ENCODE peak calls at places on chromosomes 4 and X, in eight cellular contexts. D is ELR; C is glutamatergic neuron; X is stimulated activated CD4-positive, alpha-beta T cell treated with anti-CD3 and anti-CD28 coated beads, Interleukin-2, amount 100 ng/mL, for 24 hours; R is WTC11; V is GM23248; O is cardiac muscle cell; Z is GM12865. U is an unnamed sample.

GRCh38 chr4:110629780-110630500 is 7.1 kb upstream of the PITX2 start:
- DNase-seq in D (no peak), C (no peak), X (no peak), R (no peak), V (no peak), O (no peak), Z (no peak), U (no peak)

GRCh38 chr4:6177587-6178197 is 22.7 kb downstream of the JAKMIP1 start:
- DNase-seq in D (no peak), C (no peak), X (peak), R (peak), V (no peak), O (no peak), Z (peak), U (peak)

GRCh38 chr4:170776983-170777382 is 687.2 kb upstream of the AADAT start:
- DNase-seq in D (no peak), C (no peak), X (no peak), R (no peak), V (no peak), O (no peak), Z (no peak), U (no peak)

GRCh38 chr4:19983072-19983471 is 268.6 kb upstream of the SLIT2 start:
- DNase-seq in D (peak), C (no peak), X (no peak), R (no peak), V (peak), O (no peak), Z (no peak), U (no peak)

GRCh38 chr4:123974419-123975105 is 578.0 kb downstream of the SPRY1 start:
- DNase-seq in D (no peak), C (no peak), X (no peak), R (no peak), V (no peak), O (no peak), Z (no peak), U (no peak)

GRCh38 chrX:96563663-96564062 is 121.0 kb upstream of the DIAPH2 start:
- DNase-seq in D (no peak), C (no peak), X (no peak), R (no peak), V (peak), O (no peak), Z (no peak), U (no peak)

GRCh38 chrX:104359124-104359523 is 104.4 kb upstream of the ESX1 start:
- DNase-seq in D (no peak), C (no peak), X (no peak), R (no peak), V (no peak), O (no peak), Z (no peak), U (no peak)

GRCh38 chr4:87589531-87589930 is 18.8 kb upstream of the DSPP start:
- DNase-seq in D (peak), C (no peak), X (no peak), R (no peak), V (peak), O (no peak), Z (no peak), U (no peak)

GRCh38 chrX:1802912-1803311 is 188.1 kb downstream of the ASMT start:
- DNase-seq in D (no peak), C (no peak), X (no peak), R (no peak), V (no peak), O (no peak), Z (no peak), U (no peak)

GRCh38 chrX:71859637-71860036 is 51.0 kb upstream of the NHSL2 start:
- DNase-seq in D (peak), C (no peak), X (peak), R (no peak), V (peak), O (peak), Z (peak), U (peak)

GRCh38 chrX:110006826-110007375 is 4.0 kb downstream of the TMEM164 start:
- DNase-seq in D (peak), C (no peak), X (no peak), R (no peak), V (peak), O (no peak), Z (no peak), U (no peak)

GRCh38 chr4:10347281-10347795 is 109.9 kb downstream of the ZNF518B start:
- DNase-seq in D (no peak), C (no peak), X (no peak), R (no peak), V (no peak), O (no peak), Z (no peak), U (no peak)

GRCh38 chrX:140298946-140299345 is 205.9 kb downstream of the SOX3 start:
- DNase-seq in D (no peak), C (no peak), X (no peak), R (no peak), V (no peak), O (no peak), Z (no peak), U (no peak)

GRCh38 chrX:65072590-65072989 is 96.3 kb upstream of the ZC4H2 start:
- DNase-seq in D (no peak), C (no peak), X (no peak), R (no peak), V (no peak), O (no peak), Z (no peak), U (no peak)

GRCh38 chr4:25486171-25486570 is 109.1 kb downstream of the ANAPC4 start:
- DNase-seq in D (peak), C (no peak), X (no peak), R (no peak), V (no peak), O (no peak), Z (no peak), U (no peak)

U was measured in activated T-cell treated with anti-CD3 and anti-CD28 coated beads, Interleukin-2, amount 50 U/mL, for 48 hours.